ENCODE peak calls at places on chromosomes 3 and 15, in nine cellular contexts. V is pancreas; R is spleen; K is neural progenitor cell; G is CD4-positive, alpha-beta T cell; S is endothelial cell of umbilical vein; M is aorta; H is cardiac muscle cell; Y is heart right ventricle. O is an unnamed sample.

GRCh38 chr3:30848093-30848779 is 46.2 kb downstream of the GADL1 start:
- DNase-seq in V (no peak), R (no peak), K (no peak), G (no peak), S (no peak), M (no peak), H (peak; percentile 59), Y (no peak), O (no peak)

GRCh38 chr3:86837871-86838270 is 153.1 kb downstream of the VGLL3 start:
- DNase-seq in V (no peak), R (no peak), K (no peak), G (no peak), S (no peak), M (no peak), H (no peak), Y (no peak), O (no peak)

GRCh38 chr3:177960014-177960413 is 576.2 kb upstream of the KCNMB2 start:
- DNase-seq in V (no peak), R (no peak), K (no peak), G (no peak), S (no peak), M (no peak), H (no peak), Y (peak; percentile 12), O (no peak)

GRCh38 chr15:73886717-73887345 is 13.5 kb downstream of the TBC1D21 start:
- DNase-seq in V (no peak), R (no peak), K (no peak), G (no peak), S (no peak), M (no peak), H (no peak), Y (no peak), O (no peak)

GRCh38 chr15:52343831-52344230 is 48.2 kb upstream of the MYO5C start:
- DNase-seq in V (no peak), R (no peak), K (no peak), G (no peak), S (peak; percentile 21), M (no peak), H (no peak), Y (no peak), O (no peak)

GRCh38 chr3:173599673-173600072 is 202.1 kb downstream of the NLGN1 start:
- DNase-seq in V (no peak), R (no peak), K (no peak), G (no peak), S (no peak), M (no peak), H (no peak), Y (no peak), O (no peak)

GRCh38 chr3:129226374-129226773 is 23.0 kb upstream of the COPG1 start:
- DNase-seq in V (no peak), R (peak; percentile 84), K (no peak), G (no peak), S (peak; percentile 92), M (peak; percentile 87), H (no peak), Y (peak; percentile 82), O (no peak)

GRCh38 chr3:45966969-45967640 is 23.8 kb downstream of the CXCR6 start:
- DNase-seq in V (no peak), R (no peak), K (no peak), G (no peak), S (no peak), M (no peak), H (no peak), Y (peak; percentile 53), O (no peak)

GRCh38 chr15:60485365-60485764 is 6.4 kb upstream of the ICE2 start:
- DNase-seq in V (no peak), R (no peak), K (peak; percentile 26), G (no peak), S (no peak), M (no peak), H (no peak), Y (no peak), O (no peak)

GRCh38 chr3:25096536-25096935 is 331.5 kb upstream of the RARB start:
- DNase-seq in V (no peak), R (no peak), K (no peak), G (no peak), S (no peak), M (no peak), H (no peak), Y (no peak), O (no peak)

GRCh38 chr3:172675371-172676193 is 35.3 kb downstream of the NCEH1 start:
- DNase-seq in V (no peak), R (no peak), K (peak; percentile 59), G (no peak), S (peak; percentile 80), M (no peak), H (peak; percentile 64), Y (no peak), O (no peak)

GRCh38 chr3:82883072-82883471 is 1121.6 kb upstream of the GBE1 start:
- DNase-seq in V (no peak), R (no peak), K (no peak), G (no peak), S (no peak), M (no peak), H (no peak), Y (no peak), O (no peak)

GRCh38 chr15:62779041-62779810 is 263.3 kb upstream of the TPM1 start:
- DNase-seq in V (no peak), R (no peak), K (no peak), G (no peak), S (peak; percentile 75), M (no peak), H (peak; percentile 36), Y (no peak), O (no peak)

GRCh38 chr15:92930776-92931175 is 30.7 kb downstream of the CHD2 start:
- DNase-seq in V (no peak), R (no peak), K (no peak), G (no peak), S (no peak), M (no peak), H (peak; percentile 41), Y (no peak), O (no peak)

GRCh38 chr3:105353485-105354161 is 13.1 kb upstream of the ALCAM start:
- DNase-seq in V (peak; percentile 21), R (peak; percentile 73), K (peak; percentile 54), G (no peak), S (peak; percentile 35), M (peak; percentile 75), H (peak; percentile 20), Y (no peak), O (no peak)

DNA sequence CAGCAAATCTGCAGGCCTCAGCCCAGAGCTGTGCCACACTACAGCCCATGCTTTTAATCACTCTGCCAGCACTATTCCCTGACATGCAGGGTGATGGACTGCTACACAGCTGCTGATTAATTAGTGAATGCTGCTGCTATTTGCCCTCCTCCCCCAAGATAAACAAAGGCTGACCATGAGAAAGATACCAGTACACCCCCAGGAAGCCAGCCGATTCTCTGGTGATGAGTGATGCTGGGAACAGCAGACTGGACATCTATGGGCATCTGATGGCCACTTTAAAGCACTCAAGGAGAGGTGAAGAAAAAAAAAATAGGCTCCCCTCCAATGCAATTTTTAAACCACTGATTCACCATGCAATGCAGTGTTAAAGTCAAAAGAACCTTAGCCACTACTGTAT is 39.2 kb downstream of the RFTN1 start:
- DNase-seq in V (no peak), R (no peak), K (no peak), G (no peak), S (peak; percentile 47), M (no peak), H (peak; percentile 35), Y (no peak), O (no peak)
- H3K9me3 ChIP-seq in V (no peaks in the 10 kb centered on the region), R (peaks cover 9% of the 10 kb centered on the region), K (no peaks in the 10 kb centered on the region), G (no peaks in the 10 kb centered on the region), S (no peaks in the 10 kb centered on the region), M (no peaks in the 10 kb centered on the region), H (no peaks in the 10 kb centered on the region), Y (peaks cover 10% of the 10 kb centered on the region), O (no peaks in the 10 kb centered on the region)

GRCh38 chr15:45847645-45848044 is 212.8 kb downstream of the SQOR start:
- DNase-seq in V (no peak), R (no peak), K (no peak), G (no peak), S (no peak), M (no peak), H (no peak), Y (no peak), O (no peak)
- H3K9me3 ChIP-seq in V (no peaks in the 10 kb centered on the region), R (no peaks in the 10 kb centered on the region), K (no peaks in the 10 kb centered on the region), G (peaks cover 9% of the 10 kb centered on the region), S (no peaks in the 10 kb centered on the region), M (peaks cover 1% of the 10 kb centered on the region), H (no peaks in the 10 kb centered on the region), Y (no peaks in the 10 kb centered on the region), O (no peaks in the 10 kb centered on the region)

GRCh38 chr3:33526787-33527186 is 86.6 kb upstream of the UBP1 start:
- DNase-seq in V (no peak), R (no peak), K (no peak), G (no peak), S (no peak), M (no peak), H (no peak), Y (no peak), O (no peak)

GRCh38 chr3:33523093-33523667 is 83.0 kb upstream of the UBP1 start:
- DNase-seq in V (no peak), R (no peak), K (no peak), G (no peak), S (no peak), M (no peak), H (no peak), Y (no peak), O (no peak)

DNA sequence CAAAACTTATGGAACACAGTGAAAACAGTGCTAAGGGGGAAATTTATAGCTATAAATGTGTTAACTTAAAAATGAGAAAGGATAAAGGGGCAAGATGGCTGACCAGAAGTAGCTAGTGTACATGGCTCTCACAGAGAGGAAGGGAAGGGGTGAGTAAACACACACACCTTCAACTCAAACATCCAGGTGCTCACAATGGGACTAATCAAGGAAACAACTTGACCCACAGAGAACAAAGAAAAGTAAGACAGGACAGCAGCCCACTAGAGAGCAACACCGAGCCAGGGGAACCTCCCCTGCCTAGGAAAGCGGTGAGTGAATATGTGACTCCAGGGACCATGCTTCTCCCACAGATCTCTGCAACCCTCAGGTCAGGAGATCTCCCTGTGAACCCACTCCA is 85.0 kb upstream of the UBP1 start:
- DNase-seq in V (no peak), R (no peak), K (no peak), G (no peak), S (no peak), M (no peak), H (no peak), Y (no peak), O (no peak)
- H3K9me3 ChIP-seq in V (no peaks in the 10 kb centered on the region), R (peaks cover 14% of the 10 kb centered on the region), K (peaks cover 19% of the 10 kb centered on the region), G (peaks cover 19% of the 10 kb centered on the region), S (no peaks in the 10 kb centered on the region), M (peaks cover 3% of the 10 kb centered on the region), H (no peaks in the 10 kb centered on the region), Y (peaks cover 19% of the 10 kb centered on the region), O (peaks cover 5% of the 10 kb centered on the region)

DNA sequence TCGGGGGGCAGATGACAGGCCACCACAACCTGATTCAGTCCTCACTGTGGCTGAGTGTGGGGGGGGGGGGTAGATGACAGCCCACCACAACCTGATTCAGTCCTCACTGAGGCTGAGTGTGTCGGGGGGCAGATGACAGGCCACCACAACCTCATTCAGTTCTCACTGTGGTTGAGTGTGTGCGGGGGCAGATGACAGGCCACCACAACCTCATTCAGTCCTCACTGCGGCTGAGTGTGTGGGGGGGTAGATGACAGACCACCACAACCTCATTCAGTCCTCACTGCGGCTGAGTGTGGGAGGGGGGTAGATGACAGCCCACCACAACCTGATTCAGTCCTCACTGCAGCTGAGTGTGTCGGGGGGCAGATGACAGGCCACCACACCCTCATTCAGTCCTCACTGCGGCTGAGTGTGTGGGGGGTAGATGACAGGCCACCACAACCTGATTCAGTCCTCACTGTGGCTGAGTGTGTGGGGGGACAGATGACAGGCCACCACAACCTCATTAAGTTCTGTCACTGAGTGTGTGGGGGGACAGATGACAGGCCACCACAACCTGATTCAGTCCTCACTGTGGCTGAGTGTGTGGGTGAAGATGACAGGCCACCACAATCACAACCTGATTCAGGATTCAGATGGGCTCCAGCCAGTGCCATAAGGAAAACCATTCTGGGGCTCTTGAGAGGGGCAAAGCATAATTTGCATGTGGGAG is 16.9 kb downstream of the ZNF717 start:
- DNase-seq in V (no peak), R (no peak), K (no peak), G (no peak), S (no peak), M (no peak), H (no peak), Y (no peak), O (no peak)
- H3K9me3 ChIP-seq in V (no peaks in the 10 kb centered on the region), R (peaks cover 46% of the 10 kb centered on the region), K (no peaks in the 10 kb centered on the region), G (peaks cover 17% of the 10 kb centered on the region), S (no peaks in the 10 kb centered on the region), M (peaks cover 9% of the 10 kb centered on the region), H (no peaks in the 10 kb centered on the region), Y (peaks cover 34% of the 10 kb centered on the region), O (peaks cover 4% of the 10 kb centered on the region)

O was measured in T-helper 17 cell.